ENCODE peak calls at places on chromosomes 6 and 20, in five cellular contexts. L is H9, U is IMR-90, Q is neuronal stem cell, X is H1. Y is an unnamed sample.

GRCh38 chr6:39312912-39313525 is 1.2 kb downstream of the KCNK17 start:
- DNase-seq in L (peak), U (no peak), Q (no peak), X (peak), Y (no peak)

GRCh38 chr6:12776291-12776690 is 59.7 kb downstream of the PHACTR1 start:
- DNase-seq in L (no peak), U (no peak), Q (no peak), X (no peak), Y (no peak)

GRCh38 chr6:3013901-3014674 is 14.4 kb downstream of the NQO2 start:
- DNase-seq in L (no peak), U (no peak), Q (no peak), X (no peak), Y (no peak)

GRCh38 chr6:127941228-127941627 is 40.4 kb upstream of the THEMIS start:
- DNase-seq in L (no peak), U (no peak), Q (no peak), X (no peak), Y (no peak)

GRCh38 chr6:168713839-168714238 is 272.9 kb downstream of the SMOC2 start:
- DNase-seq in L (no peak), U (no peak), Q (no peak), X (no peak), Y (no peak)

GRCh38 chr6:39840781-39841180 is 48.6 kb downstream of the DAAM2 start:
- DNase-seq in L (no peak), U (no peak), Q (no peak), X (no peak), Y (no peak)

GRCh38 chr6:79313254-79313653 is 78.8 kb upstream of the HMGN3 start:
- DNase-seq in L (no peak), U (no peak), Q (no peak), X (no peak), Y (no peak)

GRCh38 chr6:124772733-124773319 is 189.4 kb upstream of the RNF217 start:
- DNase-seq in L (no peak), U (no peak), Q (no peak), X (no peak), Y (no peak)

GRCh38 chr20:61123751-61124368 is 128.2 kb upstream of the CDH4 start:
- DNase-seq in L (no peak), U (no peak), Q (no peak), X (no peak), Y (no peak)

GRCh38 chr6:43768983-43769525 is 957 bp upstream of the VEGFA start:
- DNase-seq in L (no peak), U (peak), Q (no peak), X (no peak), Y (no peak)

GRCh38 chr6:21100959-21101358 is 492.6 kb upstream of the SOX4 start:
- DNase-seq in L (no peak), U (no peak), Q (no peak), X (no peak), Y (no peak)

GRCh38 chr6:158808442-158808833 is 10.7 kb downstream of the EZR start:
- DNase-seq in L (no peak), U (no peak), Q (no peak), X (no peak), Y (no peak)

GRCh38 chr6:21037453-21037852 is 503.2 kb downstream of the CDKAL1 start:
- DNase-seq in L (no peak), U (no peak), Q (no peak), X (no peak), Y (no peak)

GRCh38 chr6:28107506-28107905 is 16.9 kb upstream of the ZSCAN16 start:
- DNase-seq in L (no peak), U (no peak), Q (no peak), X (no peak), Y (no peak)

GRCh38 chr20:49395183-49395582 is 87.3 kb downstream of the KCNB1 start:
- DNase-seq in L (no peak), U (no peak), Q (no peak), X (no peak), Y (no peak)

GRCh38 chr6:76495909-76496308 is 423.4 kb upstream of the IMPG1 start:
- DNase-seq in L (no peak), U (no peak), Q (no peak), X (peak), Y (no peak)

GRCh38 chr20:51803157-51803854 is 985 bp upstream of the SALL4 start:
- DNase-seq in L (no peak), U (peak), Q (no peak), X (no peak), Y (no peak)

GRCh38 chr20:17972121-17972520 is 3.3 kb downstream of the MGME1 start:
- DNase-seq in L (no peak), U (peak), Q (no peak), X (no peak), Y (no peak)

DNA sequence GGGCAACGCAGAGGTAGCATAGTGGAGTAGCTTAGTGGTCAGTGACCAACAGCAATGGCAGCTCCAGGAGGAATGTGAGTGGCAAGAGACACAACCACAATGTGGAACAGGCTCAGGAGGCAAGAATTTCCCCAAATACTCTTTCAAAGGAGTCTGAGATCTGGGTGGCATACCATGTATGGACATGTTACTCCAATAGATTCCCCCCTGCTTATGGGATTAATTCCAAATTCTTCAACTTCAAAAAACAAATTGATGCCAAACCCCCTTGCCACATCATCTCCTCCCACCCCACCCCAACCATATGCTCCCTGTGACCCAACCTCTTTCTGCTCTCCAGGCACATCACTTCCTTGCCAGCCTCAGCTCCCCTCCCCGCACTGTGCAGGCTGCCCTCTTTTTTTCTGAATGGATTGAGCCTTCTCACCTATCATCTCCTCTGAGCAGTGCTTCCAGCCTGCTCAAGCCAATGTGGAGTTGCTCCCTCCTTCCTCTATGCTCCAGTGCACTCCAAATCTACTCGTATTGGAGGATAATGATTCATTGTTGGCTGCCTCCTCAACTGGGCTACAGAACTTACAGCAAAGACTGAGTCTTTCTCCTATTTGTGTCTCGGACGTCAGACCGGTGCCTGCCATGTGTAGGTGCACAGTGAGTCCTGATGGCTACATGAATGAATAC is 93.0 kb upstream of the CEP85L start:
- DNase-seq in L (no peak), U (peak), Q (no peak), X (no peak), Y (no peak)
- H4K91ac ChIP-seq in L (no peak), U (peak), Q (no peak), X (no peak), Y (no peak)

DNA sequence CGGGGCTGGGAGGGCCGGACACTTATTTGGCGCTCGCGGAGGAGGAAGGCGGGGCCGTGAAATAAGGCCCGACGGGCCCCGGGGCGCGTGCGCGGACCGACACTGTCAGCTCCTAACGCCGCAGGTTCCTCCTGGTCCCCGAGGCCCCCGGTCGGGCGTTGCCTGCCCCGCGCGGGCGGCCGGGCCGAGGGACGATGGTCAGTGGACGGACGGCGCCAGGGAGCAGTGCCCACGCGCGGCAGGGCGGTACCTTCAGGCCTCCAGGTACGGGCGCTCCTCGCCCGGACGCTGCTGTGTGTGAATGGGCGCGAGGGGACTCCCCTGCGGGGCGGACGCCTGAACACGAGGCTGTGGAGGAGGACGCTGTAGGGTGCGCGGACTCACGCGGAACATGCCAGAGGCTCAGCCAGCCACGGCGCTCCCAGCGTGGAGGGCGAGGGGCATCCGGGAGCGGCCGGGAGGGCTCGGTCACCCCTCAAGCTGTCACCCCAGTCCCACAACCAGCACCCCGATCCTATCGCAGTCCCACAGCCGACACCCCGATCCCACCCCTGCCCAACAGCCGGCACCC is 313 bp upstream of the GMEB2 start:
- DNase-seq in L (peak), U (peak), Q (peak), X (peak), Y (peak)
- H3K4ac ChIP-seq in L (no peak), U (peak), Q (peak), X (no peak), Y (peak)

GRCh38 chr20:13717631-13718044 is 67.1 kb downstream of the ESF1 start:
- DNase-seq in L (no peak), U (no peak), Q (no peak), X (no peak), Y (no peak)

GRCh38 chr20:13723015-13723414 is 61.7 kb downstream of the ESF1 start:
- DNase-seq in L (no peak), U (no peak), Q (no peak), X (no peak), Y (peak)

DNA sequence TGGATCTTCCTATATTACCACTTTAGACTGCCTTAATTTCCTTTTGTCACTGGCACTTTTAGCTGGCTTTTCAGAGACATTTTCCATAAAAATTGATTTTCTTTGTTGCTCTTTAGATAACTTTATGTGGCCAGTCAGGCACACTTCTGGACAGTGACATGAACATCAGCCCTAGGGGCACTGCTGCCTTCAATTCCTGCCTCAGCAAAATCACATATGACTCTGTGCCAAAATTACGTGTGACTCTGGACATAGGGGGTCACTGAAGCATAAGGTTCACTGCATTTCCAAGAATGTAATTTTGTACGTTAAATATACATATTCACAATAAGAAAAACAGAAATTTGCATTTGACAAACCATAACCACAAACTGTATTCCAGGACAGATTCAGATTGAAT is 66.6 kb downstream of the ESF1 start:
- DNase-seq in L (no peak), U (no peak), Q (no peak), X (no peak), Y (no peak)
- H4K91ac ChIP-seq in L (no peak), U (no peak), Q (no peak), X (no peak), Y (no peak)

GRCh38 chr6:659716-660581 is 3.0 kb upstream of the HUS1B start:
- DNase-seq in L (peak), U (no peak), Q (no peak), X (peak), Y (no peak)
- H3K4ac ChIP-seq in L (peak), U (no peak), Q (no peak), X (peak), Y (no peak)

GRCh38 chr6:16355699-16356481 is 117.5 kb downstream of the GMPR start:
- DNase-seq in L (peak), U (no peak), Q (no peak), X (no peak), Y (peak)
- H4K91ac ChIP-seq in L (no peak), U (no peak), Q (no peak), X (no peak), Y (peak)

GRCh38 chr6:38262609-38263008 is 377.1 kb downstream of the BTBD9 start:
- DNase-seq in L (no peak), U (peak), Q (no peak), X (no peak), Y (peak)

GRCh38 chr6:38262041-38262440 is 377.7 kb downstream of the BTBD9 start:
- DNase-seq in L (no peak), U (peak), Q (peak), X (no peak), Y (peak)

GRCh38 chr6:38266921-38267354 is 372.8 kb downstream of the BTBD9 start:
- DNase-seq in L (no peak), U (peak), Q (no peak), X (no peak), Y (no peak)

GRCh38 chr6:38261626-38262025 is 378.1 kb downstream of the BTBD9 start:
- DNase-seq in L (no peak), U (no peak), Q (no peak), X (no peak), Y (no peak)

GRCh38 chr6:38264605-38265004 is 375.1 kb downstream of the BTBD9 start:
- DNase-seq in L (peak), U (peak), Q (no peak), X (no peak), Y (peak)
- H3K4ac ChIP-seq in L (no peak), U (peak), Q (no peak), X (no peak), Y (peak)

GRCh38 chr6:64330694-64331309 is 695.2 kb downstream of the PHF3 start:
- DNase-seq in L (peak), U (peak), Q (peak), X (peak), Y (peak)

GRCh38 chr6:64335195-64335594 is 699.6 kb downstream of the PHF3 start:
- DNase-seq in L (no peak), U (no peak), Q (no peak), X (no peak), Y (no peak)

GRCh38 chr6:64334646-64335045 is 699.0 kb downstream of the PHF3 start:
- DNase-seq in L (no peak), U (peak), Q (no peak), X (no peak), Y (no peak)
- H4K91ac ChIP-seq in L (no peak), U (no peak), Q (no peak), X (no peak), Y (no peak)